ENCODE peak calls at places on chromosomes 2 and 18, in ten cellular contexts. Y is right lobe of liver, B is astrocyte, X is fibroblast of lung, Z is uterus, J is adrenal gland, O is GM12878, S is ascending aorta, L is endothelial cell of umbilical vein, A is Panc1. N is an unnamed sample.

GRCh38 chr2:109284816-109285215 is 155.8 kb downstream of the SH3RF3 start:
- DNase-seq in Y (no peak), L (peak; percentile 31), B (peak; percentile 54), O (no peak), J (peak; percentile 73), X (peak; percentile 64), Z (peak; percentile 28), S (no peak), A (no peak), N (no peak)

GRCh38 chr18:4358618-4359017 is 96.5 kb downstream of the DLGAP1 start:
- DNase-seq in S (no peak), Y (no peak), Z (no peak), J (no peak), X (no peak), O (no peak), A (no peak), L (no peak), B (no peak), N (no peak)

GRCh38 chr2:112674229-112674628 is 28.5 kb downstream of the SLC20A1 start:
- DNase-seq in X (no peak), Z (peak; percentile 71), J (peak; percentile 70), S (peak; percentile 28), Y (peak; percentile 83), L (peak; percentile 85), B (no peak), O (no peak), A (no peak), N (no peak)

GRCh38 chr2:86807462-86808275 is 17.0 kb upstream of the CD8A start:
- DNase-seq in J (no peak), X (peak; percentile 20), A (no peak), B (no peak), L (peak; percentile 29), O (no peak), Z (no peak), S (no peak), Y (peak; percentile 57), N (no peak)

GRCh38 chr18:10015941-10016819 is 102.4 kb downstream of the VAPA start:
- DNase-seq in Y (no peak), A (no peak), J (no peak), Z (peak; percentile 57), S (no peak), X (peak; percentile 96), B (peak; percentile 96), O (no peak), L (peak; percentile 47), N (no peak)

GRCh38 chr2:212078103-212078502 is 460.5 kb downstream of the ERBB4 start:
- DNase-seq in L (no peak), Y (no peak), A (no peak), B (no peak), S (no peak), O (no peak), Z (no peak), J (no peak), X (no peak), N (no peak)

GRCh38 chr2:130776550-130776949 is 21.2 kb downstream of the AMER3 start:
- DNase-seq in S (no peak), Z (no peak), X (no peak), B (no peak), L (no peak), Y (no peak), O (no peak), J (no peak), A (no peak), N (no peak)

GRCh38 chr2:240458044-240458899 is 22.8 kb downstream of the GPC1 start:
- DNase-seq in L (no peak), S (no peak), A (no peak), J (peak; percentile 12), Y (peak; percentile 54), X (no peak), O (no peak), Z (no peak), B (no peak), N (no peak)

GRCh38 chr2:529425-529824 is 147.8 kb downstream of the TMEM18 start:
- DNase-seq in S (no peak), J (no peak), L (no peak), A (peak; percentile 5), B (no peak), O (no peak), Y (no peak), X (no peak), Z (no peak), N (no peak)

GRCh38 chr2:78541451-78542267 is 483.8 kb upstream of the REG3G start:
- DNase-seq in O (no peak), L (no peak), J (no peak), S (no peak), X (no peak), B (no peak), Y (no peak), Z (no peak), A (no peak), N (no peak)

DNA sequence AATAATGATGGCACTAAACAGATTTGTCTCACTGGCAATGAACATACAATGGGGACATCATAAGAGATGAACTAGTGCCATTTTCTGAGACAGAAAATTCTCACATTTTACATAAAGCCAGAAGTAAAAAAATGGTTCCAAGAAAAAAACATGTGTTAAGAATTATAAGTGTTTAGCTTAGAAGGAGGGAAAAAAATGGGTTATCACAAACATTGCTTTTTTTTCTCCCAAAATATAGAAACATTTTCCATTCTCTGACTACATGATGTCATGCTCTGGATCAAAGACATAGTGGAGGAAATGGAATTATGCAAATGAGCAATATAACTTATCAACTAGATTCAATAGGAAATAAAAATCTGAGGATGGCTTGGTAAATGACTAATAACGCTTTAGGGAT is 49.8 kb downstream of the SPATS2L start:
- DNase-seq in Y (no peak), B (no peak), J (no peak), S (no peak), Z (no peak), X (no peak), O (no peak), A (no peak), L (no peak), N (no peak)
- H3K27ac ChIP-seq in Y (no peak overlapping the region), B (no peak overlapping the region), J (no peak overlapping the region), S (no peak overlapping the region), Z (no peak overlapping the region), X (peak overlapping the region; percentile 40), O (no peak overlapping the region), A (peak overlapping the region; percentile 63), L (no peak overlapping the region), N (no peak overlapping the region)

DNA sequence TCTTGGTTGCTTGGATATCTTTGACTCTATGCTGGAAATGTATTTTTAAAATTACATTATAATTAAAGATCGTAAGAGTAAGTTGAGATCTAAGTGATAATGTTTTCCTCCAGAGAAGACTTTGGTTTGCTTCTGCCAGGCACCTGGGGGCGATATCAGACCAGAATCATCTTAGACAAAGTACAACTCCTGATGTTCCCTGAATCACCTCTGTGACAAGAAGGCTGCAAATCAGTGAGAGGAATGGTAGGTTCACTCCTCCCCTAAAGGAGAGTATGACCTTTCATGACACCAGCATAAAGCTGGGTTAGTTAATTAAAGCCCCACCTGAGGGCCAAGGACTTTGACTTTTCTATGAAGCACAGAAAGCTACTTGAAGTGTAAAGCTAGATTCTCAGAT is 114.4 kb upstream of the DTNA start:
- DNase-seq in S (no peak), L (peak; percentile 47), Z (no peak), B (peak; percentile 11), X (peak; percentile 36), A (no peak), O (no peak), Y (no peak), J (peak; percentile 30), N (no peak)
- TF ChIP-seq CTCF in S (no peak), L (no peak), Z (no peak), B (peak; percentile 20), X (peak; percentile 54), A (peak; percentile 21), O (no peak), Y (no peak), J (peak; percentile 30), N (no peak)

DNA sequence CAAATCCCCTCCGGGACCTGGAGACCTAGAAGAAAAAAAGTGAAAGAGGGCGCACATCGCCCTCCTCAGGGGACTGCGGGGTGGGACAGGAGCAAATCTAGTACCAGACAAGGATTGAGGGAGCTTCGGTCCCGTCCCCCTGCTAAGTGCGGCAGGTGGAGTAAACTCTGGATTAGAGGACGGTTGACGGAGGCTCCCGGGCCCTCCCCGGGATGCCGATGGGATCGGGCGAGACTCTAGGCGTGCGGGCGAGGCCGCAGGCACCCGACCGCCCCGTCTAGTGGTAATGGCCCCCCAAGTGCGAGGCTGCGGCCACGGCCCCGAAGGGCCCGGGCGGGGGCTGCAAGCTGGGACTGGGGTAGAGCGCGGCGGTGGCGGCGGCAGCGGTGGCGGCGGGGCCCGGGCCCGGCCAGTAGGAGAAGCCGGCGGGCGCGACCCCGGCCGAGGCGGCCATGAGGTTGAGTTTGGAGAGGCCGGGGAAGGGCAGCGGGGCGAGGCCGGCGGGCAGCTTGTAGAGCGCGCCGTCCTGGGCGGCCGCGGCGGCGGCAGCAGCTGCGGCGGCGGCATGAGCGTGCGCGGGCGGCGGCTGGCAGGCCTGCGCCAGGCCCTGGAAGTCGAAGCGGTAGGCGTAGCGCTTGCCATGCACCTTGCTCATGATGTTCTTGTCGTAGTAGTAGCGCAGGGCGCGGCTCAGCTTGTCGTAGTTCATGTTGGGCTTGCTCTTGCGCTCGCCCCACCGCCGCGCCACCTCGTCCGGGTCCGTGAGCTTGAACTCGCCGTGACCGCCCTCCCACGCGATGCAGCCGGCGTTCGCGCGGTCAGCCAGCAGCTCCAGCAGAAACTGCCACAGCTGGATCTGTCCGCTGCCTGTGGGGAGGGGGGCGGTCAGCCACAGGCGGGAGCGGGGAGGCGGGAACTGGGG is 3.3 kb downstream of the FEV start:
- DNase-seq in L (no peak), J (peak; percentile 31), A (no peak), Y (no peak), B (peak; percentile 6), O (no peak), X (peak; percentile 20), Z (no peak), S (no peak), N (no peak)
- H3K27me3 ChIP-seq in L (peaks cover 64% of the 10 kb centered on the region), J (peaks cover 70% of the 10 kb centered on the region), A (peaks cover 18% of the 10 kb centered on the region), Y (peaks cover 35% of the 10 kb centered on the region), B (peaks cover 70% of the 10 kb centered on the region), O (peaks cover 35% of the 10 kb centered on the region), X (peaks cover 51% of the 10 kb centered on the region), Z (peaks cover 21% of the 10 kb centered on the region), S (peaks cover 51% of the 10 kb centered on the region), N (peaks cover 27% of the 10 kb centered on the region)

GRCh38 chr2:30259071-30259470 is 27.7 kb downstream of the LBH start:
- DNase-seq in Z (no peak), B (no peak), S (no peak), O (no peak), Y (no peak), L (no peak), A (no peak), X (no peak), J (no peak), N (no peak)
- H3K27ac ChIP-seq in Z (no peak overlapping the region), B (no peak overlapping the region), S (no peak overlapping the region), O (no peak overlapping the region), Y (no peak overlapping the region), L (no peak overlapping the region), A (no peak overlapping the region), X (no peak overlapping the region), J (no peak overlapping the region), N (no peak overlapping the region)

GRCh38 chr18:13909541-13909940 is 5.8 kb downstream of the MC2R start:
- DNase-seq in L (no peak), J (no peak), X (no peak), O (no peak), A (no peak), Z (no peak), Y (no peak), S (no peak), B (no peak), N (no peak)
- TF ChIP-seq CTCF in L (no peak), J (peak; percentile 8), X (no peak), O (no peak), A (no peak), Z (no peak), Y (no peak), S (no peak), B (no peak), N (no peak)